ENCODE peak calls at places on chromosomes 2 and 18, in five cellular contexts. One of them, this sample, is unnamed.

GRCh38 chr2:231708773-231709635 is 679 bp downstream of the PTMA start:
- DNase-seq in HCEC 1CT: peak; percentile 38
- DNase-seq in endodermal cell: peak; percentile 61
- DNase-seq in osteocyte: no peak
- DNase-seq in glomerular endothelial cell: no peak
- DNase-seq in this sample: peak; percentile 53

GRCh38 chr2:28269019-28269784 is 123.5 kb upstream of the FOSL2 start:
- DNase-seq in HCEC 1CT: no peak
- DNase-seq in endodermal cell: peak; percentile 61
- DNase-seq in osteocyte: no peak
- DNase-seq in glomerular endothelial cell: no peak
- DNase-seq in this sample: no peak

GRCh38 chr2:241080405-241081189 is 21.5 kb downstream of the MTERF4 start:
- DNase-seq in HCEC 1CT: no peak
- DNase-seq in endodermal cell: no peak
- DNase-seq in osteocyte: peak; percentile 84
- DNase-seq in glomerular endothelial cell: no peak
- DNase-seq in this sample: no peak

GRCh38 chr2:102236132-102236531 is 49.3 kb downstream of the IL1RL2 start:
- DNase-seq in HCEC 1CT: no peak
- DNase-seq in endodermal cell: no peak
- DNase-seq in osteocyte: no peak
- DNase-seq in glomerular endothelial cell: no peak
- DNase-seq in this sample: no peak

GRCh38 chr2:62305421-62306176 is 109.7 kb downstream of the B3GNT2 start:
- DNase-seq in HCEC 1CT: no peak
- DNase-seq in endodermal cell: peak; percentile 66
- DNase-seq in osteocyte: no peak
- DNase-seq in glomerular endothelial cell: no peak
- DNase-seq in this sample: no peak

GRCh38 chr2:234147335-234147861 is 96.9 kb downstream of the SPP2 start:
- DNase-seq in HCEC 1CT: no peak
- DNase-seq in endodermal cell: no peak
- DNase-seq in osteocyte: no peak
- DNase-seq in glomerular endothelial cell: no peak
- DNase-seq in this sample: no peak

GRCh38 chr18:14086459-14087231 is 45.6 kb downstream of the ZNF519 start:
- DNase-seq in HCEC 1CT: no peak
- DNase-seq in endodermal cell: peak; percentile 79
- DNase-seq in osteocyte: no peak
- DNase-seq in glomerular endothelial cell: no peak
- DNase-seq in this sample: no peak

GRCh38 chr2:119223521-119224390 is at the start of gene STEAP3:
- DNase-seq in HCEC 1CT: peak; percentile 55
- DNase-seq in endodermal cell: peak; percentile 95
- DNase-seq in osteocyte: peak; percentile 87
- DNase-seq in glomerular endothelial cell: no peak
- DNase-seq in this sample: no peak

GRCh38 chr18:46632401-46633089 is 24.5 kb downstream of the LOXHD1 start:
- DNase-seq in HCEC 1CT: peak; percentile 7
- DNase-seq in endodermal cell: no peak
- DNase-seq in osteocyte: peak; percentile 63
- DNase-seq in glomerular endothelial cell: no peak
- DNase-seq in this sample: no peak

GRCh38 chr2:172177581-172177980 is 74.9 kb upstream of the DLX2 start:
- DNase-seq in HCEC 1CT: no peak
- DNase-seq in endodermal cell: no peak
- DNase-seq in osteocyte: no peak
- DNase-seq in glomerular endothelial cell: no peak
- DNase-seq in this sample: no peak

GRCh38 chr2:46091961-46092667 is 205.1 kb upstream of the EPAS1 start:
- DNase-seq in HCEC 1CT: no peak
- DNase-seq in endodermal cell: no peak
- DNase-seq in osteocyte: no peak
- DNase-seq in glomerular endothelial cell: no peak
- DNase-seq in this sample: no peak

GRCh38 chr2:149040451-149040850 is 2.0 kb downstream of the LYPD6B start:
- DNase-seq in HCEC 1CT: peak; percentile 27
- DNase-seq in endodermal cell: peak; percentile 93
- DNase-seq in osteocyte: no peak
- DNase-seq in glomerular endothelial cell: no peak
- DNase-seq in this sample: no peak

GRCh38 chr18:44798433-44799048 is 117.9 kb downstream of the SETBP1 start:
- DNase-seq in HCEC 1CT: no peak
- DNase-seq in endodermal cell: no peak
- DNase-seq in osteocyte: no peak
- DNase-seq in glomerular endothelial cell: no peak
- DNase-seq in this sample: no peak

GRCh38 chr2:15793978-15794377 is 146.4 kb upstream of the MYCN start:
- DNase-seq in HCEC 1CT: no peak
- DNase-seq in endodermal cell: no peak
- DNase-seq in osteocyte: no peak
- DNase-seq in glomerular endothelial cell: no peak
- DNase-seq in this sample: no peak

GRCh38 chr18:69717586-69717985 is 230.1 kb downstream of the CD226 start:
- DNase-seq in HCEC 1CT: no peak
- DNase-seq in endodermal cell: no peak
- DNase-seq in osteocyte: no peak
- DNase-seq in glomerular endothelial cell: no peak
- DNase-seq in this sample: no peak

GRCh38 chr2:99682280-99683060 is 192.7 kb upstream of the REV1 start:
- DNase-seq in HCEC 1CT: no peak
- DNase-seq in endodermal cell: no peak
- DNase-seq in osteocyte: peak; percentile 21
- DNase-seq in glomerular endothelial cell: no peak
- DNase-seq in this sample: no peak

GRCh38 chr2:239942090-239942489 is 83.1 kb downstream of the NDUFA10 start:
- DNase-seq in HCEC 1CT: no peak
- DNase-seq in endodermal cell: no peak
- DNase-seq in osteocyte: no peak
- DNase-seq in glomerular endothelial cell: no peak
- DNase-seq in this sample: no peak

GRCh38 chr2:119808516-119809147 is 48.9 kb downstream of the PTPN4 start:
- DNase-seq in HCEC 1CT: no peak
- DNase-seq in endodermal cell: no peak
- DNase-seq in osteocyte: no peak
- DNase-seq in glomerular endothelial cell: no peak
- DNase-seq in this sample: no peak

GRCh38 chr2:63984606-63985359 is 34.4 kb downstream of the VPS54 start:
- DNase-seq in HCEC 1CT: no peak
- DNase-seq in endodermal cell: no peak
- DNase-seq in osteocyte: no peak
- DNase-seq in glomerular endothelial cell: no peak
- DNase-seq in this sample: no peak

GRCh38 chr2:175684466-175684865 is 317.6 kb downstream of the LNPK start:
- DNase-seq in HCEC 1CT: no peak
- DNase-seq in endodermal cell: peak; percentile 61
- DNase-seq in osteocyte: no peak
- DNase-seq in glomerular endothelial cell: no peak
- DNase-seq in this sample: no peak

GRCh38 chr2:200455958-200456421 is 53.9 kb downstream of the KCTD18 start:
- DNase-seq in HCEC 1CT: no peak
- DNase-seq in endodermal cell: no peak
- DNase-seq in osteocyte: no peak
- DNase-seq in glomerular endothelial cell: peak; percentile 10
- DNase-seq in this sample: no peak

This sample was measured in CD4-positive, alpha-beta T cell.